ENCODE peak calls at places on chromosome 20, in ten cellular contexts. X, L, J, M, P, S, A, I, Z and O are unnamed samples.

GRCh38 chr20:6489361-6490154 is 277.9 kb upstream of the BMP2 start:
- DNase-seq in P (no peak), S (no peak), A (no peak), I (no peak), X (peak), J (no peak), Z (peak), M (no peak), L (no peak), O (no peak)

GRCh38 chr20:8480597-8480996 is 348.5 kb downstream of the PLCB1 start:
- DNase-seq in I (no peak), X (no peak), M (no peak), L (no peak), A (no peak), S (no peak), J (no peak), Z (no peak), P (no peak), O (no peak)

GRCh38 chr20:25320035-25320800 is 70.4 kb downstream of the ABHD12 start:
- DNase-seq in P (peak), S (no peak), X (no peak), I (no peak), A (peak), L (peak), Z (no peak), J (no peak), M (peak), O (no peak)

GRCh38 chr20:63518351-63518861 is 2.2 kb upstream of the PPDPF start:
- DNase-seq in I (no peak), L (no peak), A (no peak), J (peak), S (no peak), Z (no peak), M (no peak), P (no peak), X (no peak), O (no peak)

GRCh38 chr20:63363981-63364536 is 2.9 kb upstream of the CHRNA4 start:
- DNase-seq in S (no peak), L (no peak), X (no peak), Z (no peak), P (no peak), I (no peak), A (no peak), M (no peak), J (no peak), O (no peak)

GRCh38 chr20:4973330-4974097 is 27.8 kb downstream of the SLC23A2 start:
- DNase-seq in L (peak), P (no peak), I (peak), J (no peak), Z (peak), M (peak), X (peak), S (peak), A (no peak), O (peak)

GRCh38 chr20:61934716-61935530 is 130.8 kb downstream of the TAF4 start:
- DNase-seq in Z (no peak), J (no peak), I (no peak), M (peak), X (no peak), A (no peak), L (peak), P (peak), S (no peak), O (no peak)

GRCh38 chr20:38296433-38296832 is 7.5 kb upstream of the BPI start:
- DNase-seq in I (no peak), S (no peak), X (no peak), Z (no peak), L (no peak), J (no peak), P (no peak), A (no peak), M (no peak), O (no peak)

GRCh38 chr20:39660251-39660650 is 698.1 kb downstream of the DHX35 start:
- DNase-seq in I (no peak), J (no peak), X (peak), M (no peak), Z (peak), A (no peak), P (no peak), S (no peak), L (no peak), O (no peak)

GRCh38 chr20:10864076-10864672 is 190.4 kb upstream of the JAG1 start:
- DNase-seq in Z (peak), L (peak), M (peak), P (peak), S (no peak), J (no peak), I (no peak), A (no peak), X (peak), O (no peak)

GRCh38 chr20:38180781-38181180 is 15.7 kb upstream of the TGM2 start:
- DNase-seq in P (no peak), I (no peak), J (no peak), M (no peak), Z (no peak), A (no peak), X (no peak), L (no peak), S (peak), O (no peak)

GRCh38 chr20:49590163-49591017 is 22.5 kb upstream of the PTGIS start:
- DNase-seq in Z (peak), L (no peak), S (no peak), J (no peak), M (no peak), I (no peak), X (no peak), A (no peak), P (no peak), O (no peak)

GRCh38 chr20:208937-209566 is 18.0 kb upstream of the DEFB129 start:
- DNase-seq in J (no peak), I (peak), M (no peak), A (no peak), L (no peak), X (peak), S (peak), P (no peak), Z (peak), O (no peak)

GRCh38 chr20:52275243-52275817 is 83.8 kb upstream of the ZFP64 start:
- DNase-seq in M (no peak), J (no peak), Z (no peak), P (no peak), A (no peak), L (no peak), X (peak), S (no peak), I (no peak), O (no peak)

GRCh38 chr20:38890497-38890818 is 35.8 kb upstream of the FAM83D start:
- DNase-seq in I (no peak), Z (no peak), P (no peak), L (no peak), S (no peak), X (no peak), M (no peak), A (no peak), J (no peak), O (no peak)

GRCh38 chr20:44033873-44034272 is 119.2 kb downstream of the TOX2 start:
- DNase-seq in M (no peak), L (no peak), Z (no peak), X (no peak), I (no peak), A (no peak), P (no peak), S (no peak), J (no peak), O (no peak)

GRCh38 chr20:40763646-40764295 is 74.7 kb upstream of the MAFB start:
- DNase-seq in I (no peak), A (no peak), Z (no peak), S (no peak), J (no peak), L (no peak), X (peak), M (no peak), P (no peak), O (no peak)

GRCh38 chr20:19314619-19315018 is 102.2 kb downstream of the SLC24A3 start:
- DNase-seq in X (no peak), P (no peak), Z (no peak), J (no peak), L (no peak), A (no peak), I (no peak), S (no peak), M (no peak), O (no peak)

GRCh38 chr20:36455972-36456625 is 85.2 kb upstream of the MYL9 start:
- DNase-seq in P (no peak), Z (no peak), M (no peak), S (no peak), I (no peak), L (no peak), A (no peak), J (no peak), X (no peak), O (no peak)

GRCh38 chr20:6178537-6178936 is 55.7 kb upstream of the FERMT1 start:
- DNase-seq in J (no peak), A (no peak), X (peak), I (no peak), Z (peak), S (peak), M (no peak), P (no peak), L (no peak), O (no peak)

GRCh38 chr20:52972965-52973819 is 1.0 kb downstream of the TSHZ2 start:
- DNase-seq in S (no peak), Z (no peak), P (peak), J (peak), A (no peak), X (no peak), M (no peak), I (no peak), L (peak), O (peak)

GRCh38 chr20:49956689-49957443 is 20.7 kb downstream of the RNF114 start:
- DNase-seq in M (no peak), L (no peak), X (no peak), Z (no peak), A (no peak), J (no peak), I (no peak), P (no peak), S (no peak), O (no peak)

GRCh38 chr20:25100914-25101313 is 19.0 kb upstream of the VSX1 start:
- DNase-seq in J (no peak), X (no peak), S (no peak), A (no peak), P (no peak), Z (peak), M (no peak), I (no peak), L (no peak), O (no peak)

GRCh38 chr20:56427797-56428196 is 15.7 kb downstream of the CASS4 start:
- DNase-seq in Z (no peak), J (no peak), A (no peak), L (no peak), I (no peak), X (no peak), S (no peak), P (no peak), M (no peak), O (no peak)

GRCh38 chr20:52235129-52235528 is 43.5 kb upstream of the ZFP64 start:
- DNase-seq in Z (no peak), M (no peak), P (no peak), L (no peak), I (no peak), S (no peak), A (no peak), X (no peak), J (no peak), O (no peak)

GRCh38 chr20:59652381-59652780 is 48.0 kb downstream of the PHACTR3 start:
- DNase-seq in X (no peak), J (no peak), L (no peak), P (no peak), I (no peak), A (no peak), Z (no peak), M (no peak), S (no peak), O (no peak)

GRCh38 chr20:19125508-19125907 is 86.9 kb upstream of the SLC24A3 start:
- DNase-seq in L (no peak), I (no peak), M (no peak), S (no peak), X (no peak), P (no peak), J (no peak), Z (no peak), A (no peak), O (no peak)

GRCh38 chr20:12276011-12276673 is 358.4 kb downstream of the BTBD3 start:
- DNase-seq in A (no peak), I (no peak), M (no peak), X (no peak), Z (no peak), P (no peak), J (no peak), S (no peak), L (no peak), O (no peak)

GRCh38 chr20:51019598-51020592 is 3.0 kb downstream of the KCNG1 start:
- DNase-seq in P (no peak), A (no peak), Z (no peak), S (no peak), J (no peak), M (no peak), L (no peak), X (no peak), I (no peak), O (no peak)

GRCh38 chr20:37373020-37373592 is 27.2 kb downstream of the SRC start:
- DNase-seq in S (no peak), Z (no peak), A (no peak), L (no peak), M (peak), I (no peak), P (no peak), X (no peak), J (no peak), O (no peak)

GRCh38 chr20:54086444-54087134 is 16.2 kb upstream of the BCAS1 start:
- DNase-seq in P (no peak), L (no peak), J (no peak), Z (peak), A (no peak), S (no peak), I (peak), M (no peak), X (peak), O (no peak)

GRCh38 chr20:64109390-64109747 is 2.0 kb upstream of the NPBWR2 start:
- DNase-seq in J (no peak), S (no peak), L (no peak), X (no peak), Z (no peak), I (no peak), M (peak), A (peak), P (no peak), O (no peak)

GRCh38 chr20:44181611-44182010 is 5.4 kb downstream of the JPH2 start:
- DNase-seq in P (no peak), X (no peak), I (no peak), M (no peak), S (no peak), Z (no peak), L (no peak), A (no peak), J (no peak), O (no peak)

GRCh38 chr20:57474816-57475215 is 50.1 kb downstream of the CTCFL start:
- DNase-seq in A (no peak), Z (no peak), I (no peak), M (peak), J (no peak), S (no peak), P (peak), X (no peak), L (no peak), O (no peak)

GRCh38 chr20:48384147-48384818 is 443.5 kb downstream of the PREX1 start:
- DNase-seq in M (no peak), I (no peak), J (no peak), A (no peak), S (no peak), P (peak), Z (no peak), L (peak), X (no peak), O (no peak)

GRCh38 chr20:22408521-22409402 is 175.6 kb downstream of the FOXA2 start:
- DNase-seq in X (no peak), M (no peak), A (no peak), S (no peak), Z (no peak), I (no peak), P (no peak), L (no peak), J (no peak), O (no peak)

GRCh38 chr20:51378171-51378928 is 164.2 kb downstream of the NFATC2 start:
- DNase-seq in X (no peak), L (no peak), M (peak), I (no peak), S (no peak), Z (no peak), J (no peak), P (peak), A (no peak), O (no peak)

GRCh38 chr20:45779011-45779915 is 12.4 kb downstream of the WFDC3 start:
- DNase-seq in J (no peak), A (peak), X (peak), I (peak), Z (peak), M (peak), S (peak), P (no peak), L (peak), O (no peak)

GRCh38 chr20:44745560-44746366 is at the start of gene KCNK15:
- DNase-seq in X (no peak), Z (peak), M (peak), J (peak), A (no peak), S (no peak), P (peak), I (no peak), L (peak), O (no peak)

GRCh38 chr20:45405566-45406259 is 2.4 kb upstream of the DBNDD2 start:
- DNase-seq in J (peak), M (peak), A (no peak), S (no peak), P (peak), Z (no peak), X (no peak), L (peak), I (no peak), O (no peak)

GRCh38 chr20:1509237-1509636 is 18.0 kb upstream of the SIRPB2 start:
- DNase-seq in X (peak), M (no peak), I (no peak), S (peak), Z (peak), L (no peak), P (no peak), A (no peak), J (no peak), O (peak)
- TF ChIP-seq CTCF in X (peak), M (peak), I (peak), S (peak), Z (peak), L (no peak), P (no peak), A (no peak), J (peak), O (peak)

GRCh38 chr20:17648782-17649730 is 33.0 kb downstream of the RRBP1 start:
- DNase-seq in L (peak), X (no peak), P (peak), Z (no peak), A (no peak), S (no peak), M (peak), J (no peak), I (no peak), O (peak)
- TF ChIP-seq CTCF in L (peak), X (peak), P (peak), Z (peak), A (no peak), S (peak), M (peak), J (peak), I (peak), O (peak)

GRCh38 chr20:3744806-3745685 is 12.6 kb downstream of the HSPA12B start:
- DNase-seq in A (no peak), X (no peak), S (no peak), Z (peak), J (no peak), I (no peak), M (peak), P (peak), L (peak), O (peak)
- TF ChIP-seq CTCF in A (no peak), X (no peak), S (no peak), Z (no peak), J (no peak), I (no peak), M (no peak), P (no peak), L (no peak), O (no peak)

GRCh38 chr20:35171438-35171752 is 477 bp upstream of the PROCR start:
- DNase-seq in M (no peak), S (no peak), L (no peak), Z (no peak), P (no peak), X (no peak), A (no peak), I (no peak), J (no peak), O (no peak)

GRCh38 chr20:35172434-35172806 is 548 bp downstream of the PROCR start:
- DNase-seq in M (no peak), I (no peak), J (no peak), X (no peak), S (no peak), L (no peak), Z (no peak), A (no peak), P (no peak), O (no peak)

GRCh38 chr20:35174458-35175216 is 2.8 kb downstream of the PROCR start:
- DNase-seq in I (no peak), M (no peak), L (peak), P (peak), Z (no peak), X (no peak), J (no peak), A (no peak), S (no peak), O (no peak)

GRCh38 chr20:35173576-35174192 is 1.8 kb downstream of the PROCR start:
- DNase-seq in L (no peak), S (no peak), J (no peak), A (no peak), P (no peak), Z (no peak), M (no peak), X (no peak), I (no peak), O (no peak)

DNA sequence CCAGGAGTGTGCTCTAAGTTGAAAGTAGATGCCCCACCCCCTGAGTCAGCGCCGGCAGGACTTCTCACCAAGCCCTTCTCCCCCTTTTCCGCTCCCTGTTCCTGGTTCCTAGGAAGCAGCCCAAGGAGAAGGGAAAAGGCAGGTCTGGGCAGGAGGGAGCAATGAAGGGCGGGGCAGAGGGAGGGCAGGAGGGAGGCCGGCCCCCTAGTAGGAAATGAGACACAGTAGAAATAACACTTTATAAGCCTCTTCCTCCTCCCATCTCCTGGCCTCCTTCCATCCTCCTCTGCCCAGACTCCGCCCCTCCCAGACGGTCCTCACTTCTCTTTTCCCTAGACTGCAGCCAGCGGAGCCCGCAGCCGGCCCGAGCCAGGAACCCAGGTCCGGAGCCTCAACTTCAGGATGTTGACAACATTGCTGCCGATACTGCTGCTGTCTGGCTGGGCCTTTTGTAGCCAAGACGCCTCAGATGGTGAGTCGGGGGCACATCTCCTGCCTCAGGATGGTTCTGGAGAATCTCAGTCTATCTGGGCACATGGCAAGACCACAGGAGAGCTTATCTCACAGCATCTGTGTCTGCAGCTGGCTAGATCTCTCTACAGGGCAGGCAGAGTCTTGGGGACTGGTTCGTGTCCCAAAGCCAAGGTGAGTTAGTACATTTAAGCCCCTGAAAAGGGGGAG is at the start of gene PROCR:
- DNase-seq in M (peak), S (peak), Z (peak), I (peak), L (peak), A (peak), J (no peak), X (peak), P (peak), O (peak)
- TF ChIP-seq CTCF in M (no peak), S (no peak), Z (no peak), I (no peak), L (no peak), A (no peak), J (no peak), X (no peak), P (no peak), O (no peak)

GRCh38 chr20:31569163-31570020 is 35.7 kb upstream of the ID1 start:
- DNase-seq in Z (peak), P (peak), A (peak), L (peak), M (peak), S (peak), I (no peak), X (peak), J (peak), O (peak)

GRCh38 chr20:31568773-31569162 is 36.3 kb upstream of the ID1 start:
- DNase-seq in X (no peak), L (no peak), I (no peak), A (no peak), M (no peak), S (no peak), P (no peak), J (no peak), Z (no peak), O (no peak)

GRCh38 chr20:31566658-31567379 is 38.3 kb upstream of the ID1 start:
- DNase-seq in M (no peak), J (no peak), I (no peak), L (peak), S (no peak), P (peak), X (no peak), A (no peak), Z (no peak), O (no peak)

GRCh38 chr20:31567380-31567720 is 37.7 kb upstream of the ID1 start:
- DNase-seq in I (no peak), A (no peak), M (no peak), J (no peak), S (no peak), Z (no peak), P (no peak), L (no peak), X (no peak), O (no peak)

GRCh38 chr20:31568041-31568731 is 36.9 kb upstream of the ID1 start:
- DNase-seq in A (no peak), J (no peak), L (no peak), P (no peak), S (no peak), M (no peak), Z (peak), I (no peak), X (no peak), O (no peak)
- TF ChIP-seq CTCF in A (no peak), J (no peak), L (no peak), P (no peak), S (peak), M (no peak), Z (no peak), I (peak), X (no peak), O (no peak)

DNA sequence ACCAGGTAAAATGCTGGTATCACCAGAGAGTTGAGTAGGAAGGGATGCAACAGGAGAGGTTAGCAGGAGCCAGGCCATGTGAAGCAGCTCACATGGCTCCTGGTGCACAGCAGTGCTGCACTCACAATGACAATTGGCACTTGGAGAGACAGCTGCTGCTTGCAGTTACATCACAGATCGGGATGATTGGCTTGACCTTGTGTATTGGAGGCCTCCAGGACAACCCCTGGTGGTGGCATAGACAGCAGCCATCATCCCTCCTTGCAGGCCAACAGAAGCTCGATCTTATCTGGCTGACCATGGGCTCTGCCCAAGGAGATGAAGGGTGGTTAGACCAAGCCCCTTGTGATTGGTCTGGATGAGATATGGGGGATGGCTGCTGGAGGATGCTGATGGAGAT is 73.0 kb downstream of the EYA2 start:
- DNase-seq in J (no peak), M (no peak), P (no peak), S (no peak), I (no peak), Z (no peak), X (no peak), A (no peak), L (no peak), O (no peak)
- TF ChIP-seq CTCF in J (no peak), M (no peak), P (no peak), S (peak), I (no peak), Z (no peak), X (no peak), A (no peak), L (no peak), O (no peak)